ENCODE peak calls at places on chromosomes 6 and 20, in eight cellular contexts. N is heart left ventricle, D is uterus, V is left ventricle myocardium inferior, B is foreskin fibroblast, J is AG09309, R is WERI-Rb-1, C is psoas muscle. Y is an unnamed sample.
A peak's percentile ranks its signal among the peaks of the same experiment; 100 is the strongest.

GRCh38 chr6:133179483-133179882 is 61.7 kb upstream of the EYA4 start:
- DNase-seq in R (no peak), D (no peak), J (no peak), C (no peak), N (no peak), V (no peak), B (no peak), Y (peak; percentile 75)

GRCh38 chr6:5995705-5996686 is 10.7 kb downstream of the NRN1 start:
- DNase-seq in R (peak; percentile 99), J (no peak), B (peak; percentile 63), C (peak; percentile 61), N (peak; percentile 81), D (peak; percentile 65), V (peak; percentile 71), Y (peak; percentile 88)

GRCh38 chr6:11164717-11165646 is 53.5 kb upstream of the ERVFRD-1 start:
- DNase-seq in C (no peak), R (no peak), B (no peak), N (no peak), V (no peak), J (no peak), D (no peak), Y (no peak)

GRCh38 chr20:63444548-63444947 is 27.9 kb downstream of the KCNQ2 start:
- DNase-seq in V (no peak), B (no peak), C (no peak), N (no peak), R (no peak), D (no peak), J (no peak), Y (no peak)

GRCh38 chr6:54193560-54193959 is 82.3 kb downstream of the MLIP start:
- DNase-seq in R (no peak), D (no peak), J (no peak), N (no peak), B (no peak), C (no peak), V (no peak), Y (no peak)

GRCh38 chr6:32087574-32088486 is 21.3 kb downstream of the TNXB start:
- DNase-seq in D (peak; percentile 95), V (peak; percentile 85), C (peak; percentile 85), N (peak; percentile 89), R (peak; percentile 98), B (peak; percentile 57), J (no peak), Y (peak; percentile 79)

GRCh38 chr20:5630071-5630470 is 120.1 kb upstream of the SHLD1 start:
- DNase-seq in B (no peak), C (no peak), V (no peak), N (no peak), D (no peak), R (no peak), J (no peak), Y (no peak)

GRCh38 chr20:59032713-59033059 is 551 bp upstream of the ATP5F1E start:
- DNase-seq in R (peak; percentile 70), N (no peak), B (peak; percentile 43), J (no peak), V (no peak), C (no peak), D (no peak), Y (peak; percentile 59)

GRCh38 chr20:725491-725890 is 42.8 kb downstream of the SLC52A3 start:
- DNase-seq in N (no peak), D (no peak), C (no peak), R (no peak), B (no peak), J (no peak), V (no peak), Y (no peak)

GRCh38 chr6:7993952-7994351 is 70.2 kb downstream of the BLOC1S5 start:
- DNase-seq in C (no peak), R (no peak), J (no peak), B (no peak), V (no peak), D (no peak), N (no peak), Y (no peak)
- TF ChIP-seq CTCF in C (no peak), R (peak; percentile 1), J (no peak), B (no peak), V (no peak), D (no peak), N (no peak), Y (no peak)

GRCh38 chr6:129490551-129491245 is 219.3 kb downstream of the ARHGAP18 start:
- DNase-seq in J (peak; percentile 91), N (peak; percentile 43), R (no peak), C (no peak), D (peak; percentile 49), V (no peak), B (peak; percentile 94), Y (no peak)

GRCh38 chr6:129491436-129491835 is 218.5 kb downstream of the ARHGAP18 start:
- DNase-seq in J (no peak), D (no peak), N (no peak), B (no peak), V (no peak), R (no peak), C (no peak), Y (no peak)

GRCh38 chr6:129494099-129494498 is 215.9 kb downstream of the ARHGAP18 start:
- DNase-seq in C (no peak), N (no peak), R (no peak), B (no peak), D (no peak), J (no peak), V (no peak), Y (no peak)

GRCh38 chr6:129493396-129493902 is 216.5 kb downstream of the ARHGAP18 start:
- DNase-seq in D (no peak), B (peak; percentile 62), C (no peak), J (no peak), V (no peak), N (no peak), R (no peak), Y (no peak)

GRCh38 chr6:129492260-129492659 is 217.7 kb downstream of the ARHGAP18 start:
- DNase-seq in D (no peak), N (no peak), J (no peak), V (no peak), R (no peak), B (no peak), C (no peak), Y (no peak)
- H3K4me3 ChIP-seq in D (no peak overlapping the region), N (no peak overlapping the region), J (no peak overlapping the region), V (no peak overlapping the region), R (no peak overlapping the region), B (no peak overlapping the region), C (no peak overlapping the region), Y (no peak overlapping the region)

GRCh38 chr20:52936368-52936986 is 35.7 kb upstream of the TSHZ2 start:
- DNase-seq in R (no peak), D (no peak), N (no peak), J (no peak), C (no peak), V (no peak), B (no peak), Y (no peak)

GRCh38 chr20:52943185-52943841 is 28.8 kb upstream of the TSHZ2 start:
- DNase-seq in C (no peak), V (no peak), B (no peak), D (no peak), R (no peak), N (no peak), J (no peak), Y (no peak)

GRCh38 chr20:52933867-52934266 is 38.3 kb upstream of the TSHZ2 start:
- DNase-seq in C (no peak), B (no peak), D (no peak), J (no peak), N (no peak), R (no peak), V (no peak), Y (no peak)

GRCh38 chr20:52941803-52942202 is 30.4 kb upstream of the TSHZ2 start:
- DNase-seq in C (no peak), J (no peak), N (no peak), R (no peak), V (no peak), D (no peak), B (no peak), Y (no peak)

DNA sequence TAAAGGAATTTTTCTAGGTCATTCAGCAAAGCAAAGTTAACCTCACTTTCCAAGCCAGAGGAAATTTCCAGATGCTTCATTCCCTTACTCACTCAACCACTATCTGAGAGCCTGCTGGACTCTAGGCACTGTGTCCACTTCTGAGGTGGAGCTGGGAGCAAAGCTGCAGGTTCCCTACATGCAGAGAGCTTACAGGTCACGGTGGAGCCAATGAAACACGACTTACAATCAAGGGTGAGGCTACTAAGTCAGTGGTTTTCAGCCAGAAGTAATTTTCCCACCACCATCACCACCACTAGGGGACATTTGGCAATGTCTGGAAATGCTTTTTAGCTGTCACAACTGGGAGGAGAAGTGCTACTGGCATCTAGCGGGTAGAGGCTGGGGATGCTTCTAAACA is 34.5 kb upstream of the TSHZ2 start:
- DNase-seq in C (no peak), N (no peak), D (no peak), V (no peak), J (no peak), B (no peak), R (peak; percentile 8), Y (peak; percentile 39)
- TF ChIP-seq CTCF in C (no peak), N (no peak), D (no peak), V (no peak), J (no peak), B (no peak), R (peak; percentile 34), Y (peak; percentile 72)

GRCh38 chr6:87068804-87069203 is 26.1 kb downstream of the CGA start:
- DNase-seq in C (no peak), D (no peak), V (no peak), N (no peak), R (no peak), B (no peak), J (no peak), Y (no peak)

GRCh38 chr6:87070750-87071149 is 24.2 kb downstream of the CGA start:
- DNase-seq in D (no peak), J (no peak), V (no peak), B (no peak), N (no peak), C (no peak), R (peak; percentile 42), Y (no peak)

GRCh38 chr6:87065117-87065516 is 29.8 kb downstream of the CGA start:
- DNase-seq in B (no peak), J (no peak), R (no peak), N (no peak), D (no peak), C (no peak), V (no peak), Y (no peak)

GRCh38 chr6:87071683-87072082 is 23.2 kb downstream of the CGA start:
- DNase-seq in J (no peak), C (no peak), V (no peak), B (no peak), N (no peak), D (no peak), R (no peak), Y (no peak)

DNA sequence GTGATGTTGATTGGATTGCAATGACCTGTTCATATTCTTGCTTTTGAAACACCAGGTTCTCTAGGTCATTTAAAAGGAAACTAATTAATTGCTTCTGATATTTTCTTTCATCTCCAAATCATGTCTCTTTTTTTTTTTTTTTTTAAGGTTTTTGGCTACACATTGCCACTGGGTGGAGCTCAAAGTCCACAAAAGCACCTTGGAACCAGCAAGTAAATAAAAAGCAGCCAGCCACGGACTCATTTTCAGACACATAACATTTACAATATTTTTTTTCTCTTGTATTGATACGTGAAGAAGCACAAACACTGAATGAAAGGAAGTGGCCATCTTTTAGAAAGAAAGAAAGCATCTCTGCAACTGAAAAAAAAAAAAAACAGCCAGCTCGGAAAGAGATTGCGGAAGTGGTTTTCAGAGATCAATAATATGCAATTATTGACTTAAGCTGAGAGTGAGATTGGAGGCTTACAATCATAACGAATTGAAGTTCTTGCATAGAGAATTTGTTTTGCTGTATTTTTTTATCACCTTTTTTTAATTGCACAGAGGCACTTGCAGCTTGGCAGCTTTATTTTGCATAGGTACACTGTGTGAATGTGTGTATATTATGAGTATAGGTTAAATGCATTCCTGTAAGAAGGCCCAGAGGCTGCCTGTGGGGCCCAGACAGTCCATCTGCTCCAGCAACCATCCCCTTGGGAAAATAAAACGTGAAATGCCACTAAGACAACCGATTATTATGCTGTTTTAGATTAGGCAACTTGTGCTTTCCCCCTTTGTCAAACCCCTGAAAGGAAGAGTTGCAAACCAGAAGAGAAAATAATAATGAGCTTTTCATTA is 28.2 kb downstream of the CGA start:
- DNase-seq in R (peak; percentile 40), B (peak; percentile 39), N (no peak), D (peak; percentile 36), J (peak; percentile 24), C (no peak), V (no peak), Y (peak; percentile 61)
- H3K4me3 ChIP-seq in R (peak overlapping the region; percentile 48), B (peak overlapping the region; percentile 18), N (no peak overlapping the region), D (no peak overlapping the region), J (no peak overlapping the region), C (no peak overlapping the region), V (no peak overlapping the region), Y (peak overlapping the region; percentile 2)

Y was measured in BE2C.